ENCODE peak calls at places on chromosomes 13 and 19, in six cellular contexts. R, D, H, O, K and I are unnamed samples.

GRCh38 chr19:38079926-38080380 is 144.1 kb downstream of the DPF1 start:
- DNase-seq in R (no peak), D (no peak), H (peak; percentile 62), O (no peak), K (peak; percentile 88), I (no peak)

GRCh38 chr13:35549481-35549880 is 73.0 kb upstream of the MAB21L1 start:
- DNase-seq in R (no peak), D (no peak), H (peak; percentile 8), O (no peak), K (peak; percentile 88), I (no peak)

GRCh38 chr13:99434258-99434788 is 66.9 kb upstream of the TM9SF2 start:
- DNase-seq in R (no peak), D (no peak), H (no peak), O (peak; percentile 78), K (no peak), I (no peak)

GRCh38 chr13:43009506-43009905 is 13.9 kb upstream of the DNAJC15 start:
- DNase-seq in R (no peak), D (no peak), H (peak; percentile 39), O (no peak), K (peak; percentile 62), I (no peak)

GRCh38 chr13:112725346-112726017 is 35.6 kb downstream of the ATP11A start:
- DNase-seq in R (no peak), D (no peak), H (no peak), O (no peak), K (no peak), I (no peak)

GRCh38 chr19:57719901-57720519 is 7.4 kb downstream of the ZNF671 start:
- DNase-seq in R (no peak), D (no peak), H (no peak), O (no peak), K (no peak), I (peak; percentile 90)

GRCh38 chr19:41352609-41353465 is 885 bp downstream of the TGFB1 start:
- DNase-seq in R (peak; percentile 60), D (peak; percentile 85), H (peak; percentile 72), O (peak; percentile 80), K (peak; percentile 69), I (peak; percentile 46)

GRCh38 chr19:29812080-29812880 is 489 bp downstream of the CCNE1 start:
- DNase-seq in R (no peak), D (peak; percentile 67), H (no peak), O (no peak), K (peak; percentile 6), I (no peak)

GRCh38 chr13:100673831-100674362 is 698 bp downstream of the TMTC4 start:
- DNase-seq in R (peak; percentile 16), D (peak; percentile 75), H (peak; percentile 87), O (peak; percentile 53), K (peak; percentile 77), I (no peak)

GRCh38 chr19:38389101-38389925 is 816 bp downstream of the SPRED3 start:
- DNase-seq in R (no peak), D (no peak), H (peak; percentile 69), O (no peak), K (peak; percentile 87), I (no peak)

GRCh38 chr13:114155923-114156883 is 22.9 kb upstream of the CFAP97D2 start:
- DNase-seq in R (no peak), D (no peak), H (no peak), O (no peak), K (no peak), I (no peak)